ENCODE peak calls at places on chromosomes 4 and X, in seven cellular contexts. F is WTC11; K is GM12865; S is NCI-H748 treated with DMSO at 0.1 percent for 48 hours; G is SW480; V is chondrocyte; C is stimulated activated CD4-positive, alpha-beta T cell treated with anti-CD3 and anti-CD28 coated beads, Interleukin-2, amount 100 ng/mL, for 4 hours. X is an unnamed sample.

GRCh38 chrX:47577901-47578300 is 4.3 kb upstream of the TIMP1 start:
- DNase-seq in F (no peak), K (no peak), S (no peak), G (no peak), V (no peak), C (no peak), X (no peak)

GRCh38 chr4:17260395-17260907 is 251.4 kb downstream of the QDPR start:
- DNase-seq in F (no peak), K (peak), S (no peak), G (peak), V (no peak), C (no peak), X (no peak)

GRCh38 chrX:81280148-81280547 is 78.2 kb downstream of the SH3BGRL start:
- DNase-seq in F (peak), K (no peak), S (no peak), G (no peak), V (no peak), C (no peak), X (no peak)

GRCh38 chr4:142383354-142383753 is 462.7 kb downstream of the INPP4B start:
- DNase-seq in F (no peak), K (no peak), S (no peak), G (no peak), V (no peak), C (no peak), X (no peak)

GRCh38 chr4:42066402-42066801 is 76.1 kb downstream of the SLC30A9 start:
- DNase-seq in F (no peak), K (no peak), S (no peak), G (no peak), V (no peak), C (no peak), X (no peak)

GRCh38 chr4:7906171-7906581 is 33.5 kb downstream of the AFAP1 start:
- DNase-seq in F (no peak), K (no peak), S (no peak), G (no peak), V (no peak), C (no peak), X (no peak)

GRCh38 chr4:153393397-153393796 is 48.9 kb downstream of the MND1 start:
- DNase-seq in F (no peak), K (no peak), S (no peak), G (no peak), V (no peak), C (no peak), X (no peak)

GRCh38 chr4:158253350-158253980 is 43.2 kb downstream of the TMEM144 start:
- DNase-seq in F (peak), K (peak), S (peak), G (peak), V (no peak), C (peak), X (peak)

GRCh38 chrX:71578253-71579135 is at the start of gene GCNA:
- DNase-seq in F (no peak), K (no peak), S (no peak), G (no peak), V (no peak), C (no peak), X (no peak)

GRCh38 chrX:108186811-108187210 is 95.2 kb downstream of the ATG4A start:
- DNase-seq in F (no peak), K (no peak), S (no peak), G (peak), V (no peak), C (no peak), X (no peak)

GRCh38 chr4:140131663-140132229 is 22.2 kb downstream of the MAML3 start:
- DNase-seq in F (no peak), K (no peak), S (no peak), G (no peak), V (no peak), C (no peak), X (no peak)

GRCh38 chr4:106584590-106584989 is 216.0 kb upstream of the GIMD1 start:
- DNase-seq in F (no peak), K (no peak), S (no peak), G (no peak), V (no peak), C (no peak), X (no peak)

GRCh38 chr4:125316781-125317525 is 2.2 kb downstream of the FAT4 start:
- DNase-seq in F (peak), K (no peak), S (no peak), G (no peak), V (peak), C (no peak), X (no peak)

GRCh38 chr4:185718578-185719492 is 93.2 kb downstream of the SORBS2 start:
- DNase-seq in F (no peak), K (no peak), S (no peak), G (no peak), V (no peak), C (no peak), X (no peak)

GRCh38 chr4:73303711-73304110 is 45.1 kb upstream of the ANKRD17 start:
- DNase-seq in F (no peak), K (no peak), S (no peak), G (no peak), V (no peak), C (no peak), X (no peak)

GRCh38 chr4:123821861-123822260 is 425.3 kb downstream of the SPRY1 start:
- DNase-seq in F (no peak), K (no peak), S (no peak), G (no peak), V (no peak), C (no peak), X (no peak)

GRCh38 chr4:102037566-102037965 is 247.0 kb downstream of the BANK1 start:
- DNase-seq in F (no peak), K (peak), S (no peak), G (no peak), V (no peak), C (no peak), X (no peak)

GRCh38 chr4:2059034-2059725 is at the start of gene NAT8L:
- DNase-seq in F (peak), K (no peak), S (no peak), G (peak), V (no peak), C (no peak), X (peak)

GRCh38 chr4:55736605-55737183 is 82.9 kb upstream of the EXOC1L start:
- DNase-seq in F (no peak), K (peak), S (peak), G (peak), V (no peak), C (no peak), X (peak)

GRCh38 chr4:156584100-156584499 is 387.5 kb downstream of the PDGFC start:
- DNase-seq in F (no peak), K (no peak), S (no peak), G (no peak), V (no peak), C (no peak), X (no peak)

GRCh38 chrX:51435101-51435500 is 61.3 kb downstream of the NUDT11 start:
- DNase-seq in F (no peak), K (no peak), S (no peak), G (no peak), V (no peak), C (no peak), X (no peak)

GRCh38 chrX:75784689-75785491 is at the start of gene MAGEE2:
- DNase-seq in F (peak), K (no peak), S (peak), G (no peak), V (peak), C (peak), X (no peak)

GRCh38 chrX:125193921-125194320 is 125.8 kb upstream of the TEX13C start:
- DNase-seq in F (no peak), K (no peak), S (no peak), G (no peak), V (no peak), C (no peak), X (no peak)

GRCh38 chr4:19319607-19320006 is 932.1 kb upstream of the SLIT2 start:
- DNase-seq in F (no peak), K (no peak), S (peak), G (no peak), V (no peak), C (no peak), X (no peak)

GRCh38 chrX:116317409-116317808 is 119.0 kb upstream of the SLC6A14 start:
- DNase-seq in F (no peak), K (no peak), S (no peak), G (no peak), V (no peak), C (no peak), X (peak)

GRCh38 chr4:13430834-13431568 is 53.1 kb downstream of the RAB28 start:
- DNase-seq in F (no peak), K (no peak), S (no peak), G (no peak), V (no peak), C (no peak), X (no peak)

GRCh38 chrX:25005382-25006185 is 10.2 kb downstream of the ARX start:
- DNase-seq in F (no peak), K (no peak), S (no peak), G (no peak), V (no peak), C (no peak), X (no peak)

GRCh38 chr4:1978741-1979476 is 29.9 kb downstream of the NELFA start:
- DNase-seq in F (no peak), K (no peak), S (no peak), G (no peak), V (no peak), C (no peak), X (no peak)

GRCh38 chr4:173538148-173538902 is 8.3 kb upstream of the HAND2 start:
- DNase-seq in F (peak), K (no peak), S (peak), G (peak), V (no peak), C (no peak), X (no peak)

GRCh38 chr4:25538430-25538829 is 117.2 kb upstream of the SLC34A2 start:
- DNase-seq in F (no peak), K (no peak), S (no peak), G (no peak), V (no peak), C (no peak), X (no peak)

GRCh38 chr4:25913056-25913850 is 767 bp upstream of the SMIM20 start:
- DNase-seq in F (no peak), K (peak), S (no peak), G (no peak), V (no peak), C (peak), X (no peak)